ENCODE peak calls at places on chromosomes 2 and 18, in four cellular contexts. D is choroid plexus epithelial cell, P is fibroblast of pulmonary artery, K is cardiac muscle cell. V is an unnamed sample.

GRCh38 chr2:36729067-36729466 is 32.6 kb downstream of the VIT start:
- DNase-seq in D (no peak), K (no peak), P (no peak), V (no peak)

GRCh38 chr2:20148841-20149702 is 75.9 kb downstream of the SDC1 start:
- DNase-seq in K (no peak), P (peak), D (peak), V (no peak)

GRCh38 chr18:52343731-52344340 is 3.8 kb downstream of the DCC start:
- DNase-seq in P (no peak), K (no peak), D (no peak), V (no peak)

GRCh38 chr2:218896501-218897393 is 16.1 kb downstream of the WNT10A start:
- DNase-seq in D (peak), K (no peak), P (no peak), V (no peak)

GRCh38 chr2:187541086-187542085 is 12.8 kb downstream of the TFPI start:
- DNase-seq in K (no peak), D (peak), P (peak), V (peak)

GRCh38 chr2:26801342-26801741 is 15.5 kb downstream of the CENPA start:
- DNase-seq in P (no peak), D (no peak), K (no peak), V (no peak)

GRCh38 chr2:235690082-235690808 is 196.4 kb downstream of the AGAP1 start:
- DNase-seq in D (no peak), P (no peak), K (no peak), V (no peak)

GRCh38 chr2:200137275-200137674 is 169.2 kb upstream of the SPATS2L start:
- DNase-seq in D (no peak), P (no peak), K (no peak), V (no peak)

GRCh38 chr2:168378960-168379669 is 77.0 kb upstream of the CERS6 start:
- DNase-seq in D (no peak), K (no peak), P (no peak), V (no peak)

GRCh38 chr2:229715895-229716507 is 1.6 kb upstream of the DNER start:
- DNase-seq in D (peak), P (peak), K (peak), V (no peak)

GRCh38 chr2:160918909-160919503 is 241.2 kb upstream of the TANK start:
- DNase-seq in P (peak), K (peak), D (peak), V (peak)

GRCh38 chr2:11813951-11814350 is 67.5 kb downstream of the LPIN1 start:
- DNase-seq in D (no peak), P (no peak), K (no peak), V (no peak)

GRCh38 chr2:11822746-11823411 is 76.4 kb downstream of the LPIN1 start:
- DNase-seq in D (no peak), P (no peak), K (no peak), V (peak)

GRCh38 chr2:11814979-11815510 is 68.6 kb downstream of the LPIN1 start:
- DNase-seq in K (no peak), D (no peak), P (no peak), V (no peak)

GRCh38 chr2:11821705-11822104 is 75.3 kb downstream of the LPIN1 start:
- DNase-seq in K (no peak), D (no peak), P (no peak), V (no peak)

GRCh38 chr2:11819235-11819729 is 72.8 kb downstream of the LPIN1 start:
- DNase-seq in P (no peak), K (no peak), D (no peak), V (no peak)
- H3K4me3 ChIP-seq in P (no peak), K (no peak), D (no peak), V (no peak)

DNA sequence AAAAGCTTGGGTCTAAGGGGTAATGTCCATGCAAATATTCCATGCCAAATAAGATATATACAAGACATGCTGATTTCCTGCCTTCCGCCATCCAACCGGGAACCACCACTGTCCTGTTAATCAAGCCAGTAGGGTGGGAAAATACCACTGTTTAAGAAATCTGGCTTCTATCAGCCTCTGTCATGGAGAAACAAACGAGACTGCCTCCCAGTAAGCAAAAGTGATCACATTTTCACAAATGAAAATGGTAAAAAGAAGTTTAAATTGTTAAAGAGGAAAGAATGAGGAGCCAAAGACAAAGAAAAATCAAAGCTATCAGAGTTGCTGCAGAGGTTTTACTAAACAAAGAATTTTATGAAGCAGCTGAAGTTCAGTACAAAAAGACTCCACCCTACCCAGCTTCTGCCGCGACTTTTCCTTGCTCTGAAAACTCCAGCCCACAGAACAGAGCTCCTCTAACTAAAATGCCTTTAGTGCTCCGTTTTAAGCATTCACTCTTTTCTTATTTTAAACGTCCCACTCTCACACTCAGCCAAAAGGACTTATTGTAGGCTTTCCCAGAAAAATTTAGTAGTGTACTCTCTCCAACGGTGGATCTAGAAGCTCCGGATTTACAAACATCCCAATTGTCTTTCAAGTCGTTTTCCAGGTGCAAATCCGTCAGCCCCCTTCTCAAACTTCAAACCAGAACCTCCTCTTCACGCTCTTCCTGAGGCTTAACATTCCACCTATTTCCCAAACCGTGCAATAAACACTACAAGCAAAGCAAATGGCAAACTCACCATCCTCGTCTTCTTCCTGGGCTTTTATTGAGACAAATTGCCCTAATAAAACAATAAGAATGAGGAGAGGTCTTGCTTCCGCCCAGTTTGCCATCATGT is 595 bp downstream of the COL5A2 start:
- DNase-seq in P (peak), D (peak), K (peak), V (no peak)
- H3K4me3 ChIP-seq in P (peak), D (peak), K (peak), V (no peak)

GRCh38 chr2:45176399-45176798 is 167.1 kb upstream of the SIX2 start:
- DNase-seq in P (peak), K (no peak), D (no peak), V (no peak)

GRCh38 chr2:45172993-45173392 is 163.7 kb upstream of the SIX2 start:
- DNase-seq in D (no peak), K (no peak), P (no peak), V (no peak)

GRCh38 chr2:45170976-45171514 is 161.8 kb upstream of the SIX2 start:
- DNase-seq in P (peak), K (peak), D (peak), V (no peak)

GRCh38 chr2:45170191-45170975 is 161.1 kb upstream of the SIX2 start:
- DNase-seq in K (peak), D (peak), P (no peak), V (no peak)

GRCh38 chr2:45173513-45173912 is 164.3 kb upstream of the SIX2 start:
- DNase-seq in D (peak), P (peak), K (no peak), V (no peak)
- H3K4me3 ChIP-seq in D (no peak), P (no peak), K (no peak), V (no peak)

GRCh38 chr2:136116813-136117390 is 1.0 kb downstream of the CXCR4 start:
- DNase-seq in D (no peak), K (peak), P (no peak), V (no peak)

GRCh38 chr2:136118819-136119716 is 1.1 kb upstream of the CXCR4 start:
- DNase-seq in D (no peak), P (no peak), K (peak), V (no peak)

GRCh38 chr2:136117391-136117841 is 533 bp downstream of the CXCR4 start:
- DNase-seq in K (peak), D (peak), P (peak), V (no peak)

GRCh38 chr2:136119717-136120675 is 2.0 kb upstream of the CXCR4 start:
- DNase-seq in K (no peak), P (no peak), D (no peak), V (no peak)

GRCh38 chr2:136117909-136118818 is at the start of gene CXCR4:
- DNase-seq in K (peak), P (peak), D (peak), V (no peak)
- H3K4me3 ChIP-seq in K (peak), P (peak), D (peak), V (peak)

GRCh38 chr2:226791056-226791486 is 8.5 kb downstream of the IRS1 start:
- DNase-seq in D (peak), P (peak), K (peak), V (no peak)

GRCh38 chr2:226792155-226792871 is 7.3 kb downstream of the IRS1 start:
- DNase-seq in P (peak), K (no peak), D (peak), V (no peak)

GRCh38 chr2:226790006-226790405 is 9.6 kb downstream of the IRS1 start:
- DNase-seq in D (peak), P (peak), K (no peak), V (no peak)

GRCh38 chr2:226790436-226790835 is 9.2 kb downstream of the IRS1 start:
- DNase-seq in K (no peak), D (no peak), P (no peak), V (no peak)

GRCh38 chr2:226791487-226792081 is 8.0 kb downstream of the IRS1 start:
- DNase-seq in D (peak), K (peak), P (peak), V (no peak)
- H3K4me3 ChIP-seq in D (peak), K (peak), P (peak), V (peak)

GRCh38 chr2:78281164-78281563 is 744.3 kb upstream of the REG3G start:
- DNase-seq in P (no peak), K (no peak), D (no peak), V (no peak)
- H3K4me3 ChIP-seq in P (no peak), K (no peak), D (no peak), V (no peak)

V was measured in LNCaP clone FGC.